ENCODE peak calls at places on chromosomes 11 and 22, in seven cellular contexts. J, L, I, G, O, M and H are unnamed samples.

GRCh38 chr11:18748766-18749375 is 22.9 kb upstream of the IGSF22 start:
- DNase-seq in J (no peak), L (no peak), I (no peak), G (no peak), O (no peak), M (no peak), H (no peak)

GRCh38 chr11:102734650-102735049 is 9.9 kb upstream of the MMP8 start:
- DNase-seq in J (no peak), L (no peak), I (no peak), G (no peak), O (peak; percentile 24), M (no peak), H (no peak)

GRCh38 chr22:39946571-39947407 is 13.4 kb upstream of the TMA7B start:
- DNase-seq in J (no peak), L (no peak), I (no peak), G (no peak), O (no peak), M (no peak), H (no peak)

GRCh38 chr22:40499187-40499753 is 128.9 kb downstream of the SGSM3 start:
- DNase-seq in J (no peak), L (no peak), I (no peak), G (no peak), O (peak; percentile 93), M (no peak), H (peak; percentile 51)

GRCh38 chr22:42769238-42769573 is 48.5 kb upstream of the A4GALT start:
- DNase-seq in J (no peak), L (no peak), I (no peak), G (no peak), O (no peak), M (no peak), H (no peak)

GRCh38 chr11:107733518-107733917 is 21.7 kb upstream of the SLN start:
- DNase-seq in J (no peak), L (no peak), I (no peak), G (no peak), O (no peak), M (no peak), H (no peak)

GRCh38 chr11:78699606-78700005 is 124.9 kb upstream of the NARS2 start:
- DNase-seq in J (no peak), L (no peak), I (no peak), G (no peak), O (no peak), M (no peak), H (no peak)

GRCh38 chr11:111637885-111638284 is 35.6 kb downstream of the SIK2 start:
- DNase-seq in J (no peak), L (no peak), I (no peak), G (no peak), O (no peak), M (no peak), H (no peak)

GRCh38 chr11:34381775-34382174 is 24.0 kb upstream of the ABTB2 start:
- DNase-seq in J (no peak), L (no peak), I (no peak), G (no peak), O (no peak), M (no peak), H (no peak)

GRCh38 chr11:102116453-102117205 is 6.4 kb downstream of the YAP1 start:
- DNase-seq in J (no peak), L (no peak), I (no peak), G (no peak), O (no peak), M (no peak), H (no peak)

GRCh38 chr11:28951191-28951590 is 843.0 kb downstream of the METTL15 start:
- DNase-seq in J (no peak), L (no peak), I (no peak), G (no peak), O (no peak), M (no peak), H (no peak)

GRCh38 chr11:106278391-106278790 is 200.9 kb downstream of the AASDHPPT start:
- DNase-seq in J (no peak), L (no peak), I (no peak), G (no peak), O (no peak), M (no peak), H (no peak)

GRCh38 chr11:44607987-44608386 is 42.5 kb downstream of the CD82 start:
- DNase-seq in J (no peak), L (no peak), I (no peak), G (no peak), O (no peak), M (no peak), H (no peak)

GRCh38 chr11:299081-299891 is at the start of gene IFITM5:
- DNase-seq in J (no peak), L (no peak), I (no peak), G (peak; percentile 75), O (no peak), M (no peak), H (peak; percentile 41)

GRCh38 chr11:120235024-120235628 is 4.8 kb upstream of the POU2F3 start:
- DNase-seq in J (no peak), L (peak; percentile 52), I (peak; percentile 52), G (no peak), O (peak; percentile 36), M (peak; percentile 13), H (no peak)

GRCh38 chr11:112837162-112837826 is 123.9 kb upstream of the NCAM1 start:
- DNase-seq in J (peak; percentile 72), L (no peak), I (no peak), G (no peak), O (peak; percentile 18), M (no peak), H (no peak)

GRCh38 chr11:10909141-10909883 is 51.5 kb upstream of the ZBED5 start:
- DNase-seq in J (no peak), L (no peak), I (no peak), G (no peak), O (no peak), M (no peak), H (peak; percentile 59)

GRCh38 chr22:22928666-22929380 is 41.2 kb downstream of the IGLL5 start:
- DNase-seq in J (no peak), L (peak; percentile 22), I (no peak), G (no peak), O (no peak), M (no peak), H (peak; percentile 100)

GRCh38 chr11:12524865-12525264 is 147.5 kb downstream of the PARVA start:
- DNase-seq in J (no peak), L (no peak), I (no peak), G (peak; percentile 71), O (no peak), M (no peak), H (no peak)

GRCh38 chr11:20043992-20044391 is 116.3 kb downstream of the DBX1 start:
- DNase-seq in J (no peak), L (no peak), I (no peak), G (no peak), O (no peak), M (no peak), H (no peak)

GRCh38 chr22:27089303-27089702 is 431.9 kb downstream of the MIAT start:
- DNase-seq in J (no peak), L (no peak), I (no peak), G (no peak), O (no peak), M (no peak), H (no peak)

GRCh38 chr22:49967333-49968241 is 7.0 kb downstream of the PIM3 start:
- DNase-seq in J (peak; percentile 32), L (peak; percentile 18), I (peak; percentile 8), G (peak; percentile 85), O (no peak), M (no peak), H (peak; percentile 63)

GRCh38 chr11:12220305-12220704 is 109.9 kb downstream of the MICAL2 start:
- DNase-seq in J (peak; percentile 80), L (no peak), I (no peak), G (peak; percentile 91), O (no peak), M (no peak), H (no peak)

GRCh38 chr11:13114566-13115465 is 105.7 kb downstream of the RASSF10 start:
- DNase-seq in J (peak; percentile 7), L (no peak), I (peak; percentile 41), G (no peak), O (peak; percentile 6), M (no peak), H (no peak)

GRCh38 chr11:67034350-67034749 is 11.4 kb downstream of the SYT12 start:
- DNase-seq in J (no peak), L (no peak), I (no peak), G (no peak), O (no peak), M (no peak), H (no peak)

GRCh38 chr11:34459507-34460162 is 20.9 kb downstream of the CAT start:
- DNase-seq in J (no peak), L (no peak), I (no peak), G (no peak), O (no peak), M (no peak), H (no peak)

GRCh38 chr11:118606157-118606843 is 1.1 kb upstream of the PHLDB1 start:
- DNase-seq in J (no peak), L (no peak), I (no peak), G (peak; percentile 63), O (no peak), M (no peak), H (no peak)

GRCh38 chr11:123429851-123430735 is at the start of gene GRAMD1B:
- DNase-seq in J (no peak), L (peak; percentile 47), I (peak; percentile 66), G (peak; percentile 84), O (no peak), M (peak; percentile 46), H (peak; percentile 59)

GRCh38 chr11:94537051-94537600 is 6.6 kb upstream of the FUT4 start:
- DNase-seq in J (no peak), L (no peak), I (no peak), G (no peak), O (no peak), M (no peak), H (no peak)

GRCh38 chr11:117072517-117073218 is 25.6 kb downstream of the SIK3 start:
- DNase-seq in J (no peak), L (no peak), I (no peak), G (no peak), O (peak; percentile 86), M (no peak), H (no peak)

GRCh38 chr11:17798253-17798652 is 63.7 kb downstream of the KCNC1 start:
- DNase-seq in J (no peak), L (no peak), I (no peak), G (no peak), O (no peak), M (no peak), H (no peak)

GRCh38 chr22:36739185-36739584 is 35.6 kb upstream of the CACNG2 start:
- DNase-seq in J (no peak), L (no peak), I (no peak), G (peak; percentile 13), O (no peak), M (no peak), H (no peak)

GRCh38 chr11:32434387-32435151 is 770 bp downstream of the WT1 start:
- DNase-seq in J (no peak), L (no peak), I (peak; percentile 14), G (no peak), O (peak; percentile 72), M (no peak), H (no peak)

GRCh38 chr22:46669201-46669600 is 49.0 kb downstream of the GRAMD4 start:
- DNase-seq in J (no peak), L (no peak), I (no peak), G (no peak), O (no peak), M (no peak), H (no peak)

GRCh38 chr11:69208190-69209037 is 52.7 kb downstream of the SMIM38 start:
- DNase-seq in J (no peak), L (no peak), I (no peak), G (no peak), O (no peak), M (no peak), H (no peak)